ENCODE peak calls at places on chromosomes 16 and 17, in ten cellular contexts. One of them, this sample, is unnamed. For H3K4me1, the result is how much of the 10 kb centered on the place peaks cover.

GRCh38 chr17:30200086-30200485 is 35.4 kb downstream of the SLC6A4 start:
- DNase-seq in cardiac muscle cell: no peak
- DNase-seq in right lobe of liver: no peak
- DNase-seq in left ventricle myocardium inferior: no peak
- DNase-seq in HAP-1: no peak
- DNase-seq in adipocyte: no peak
- DNase-seq in mammary epithelial cell: no peak
- DNase-seq in OCI-LY7: no peak
- DNase-seq in aorta: no peak
- DNase-seq in A549: no peak
- DNase-seq in this sample: no peak

GRCh38 chr16:58418601-58419000 is 26.3 kb downstream of the GINS3 start:
- DNase-seq in cardiac muscle cell: no peak
- DNase-seq in right lobe of liver: no peak
- DNase-seq in left ventricle myocardium inferior: peak
- DNase-seq in HAP-1: no peak
- DNase-seq in adipocyte: peak
- DNase-seq in mammary epithelial cell: peak
- DNase-seq in OCI-LY7: peak
- DNase-seq in aorta: no peak
- DNase-seq in A549: no peak
- DNase-seq in this sample: peak

GRCh38 chr16:25888873-25889272 is 197.1 kb downstream of the HS3ST4 start:
- DNase-seq in cardiac muscle cell: no peak
- DNase-seq in right lobe of liver: no peak
- DNase-seq in left ventricle myocardium inferior: no peak
- DNase-seq in HAP-1: no peak
- DNase-seq in adipocyte: no peak
- DNase-seq in mammary epithelial cell: no peak
- DNase-seq in OCI-LY7: no peak
- DNase-seq in aorta: no peak
- DNase-seq in A549: no peak
- DNase-seq in this sample: no peak

GRCh38 chr16:8493885-8494487 is 96.3 kb downstream of the TMEM114 start:
- DNase-seq in cardiac muscle cell: no peak
- DNase-seq in right lobe of liver: no peak
- DNase-seq in left ventricle myocardium inferior: no peak
- DNase-seq in HAP-1: no peak
- DNase-seq in adipocyte: no peak
- DNase-seq in mammary epithelial cell: no peak
- DNase-seq in OCI-LY7: no peak
- DNase-seq in aorta: no peak
- DNase-seq in A549: peak
- DNase-seq in this sample: no peak

GRCh38 chr16:73711441-73712080 is 585.1 kb upstream of the PSMD7 start:
- DNase-seq in cardiac muscle cell: peak
- DNase-seq in right lobe of liver: no peak
- DNase-seq in left ventricle myocardium inferior: no peak
- DNase-seq in HAP-1: no peak
- DNase-seq in adipocyte: no peak
- DNase-seq in mammary epithelial cell: peak
- DNase-seq in OCI-LY7: no peak
- DNase-seq in aorta: no peak
- DNase-seq in A549: no peak
- DNase-seq in this sample: no peak

GRCh38 chr16:82523786-82524185 is 103.0 kb upstream of the CDH13 start:
- DNase-seq in cardiac muscle cell: no peak
- DNase-seq in right lobe of liver: no peak
- DNase-seq in left ventricle myocardium inferior: no peak
- DNase-seq in HAP-1: no peak
- DNase-seq in adipocyte: no peak
- DNase-seq in mammary epithelial cell: peak
- DNase-seq in OCI-LY7: no peak
- DNase-seq in aorta: no peak
- DNase-seq in A549: no peak
- DNase-seq in this sample: no peak

GRCh38 chr16:67170168-67170947 is at the start of gene NOL3:
- DNase-seq in cardiac muscle cell: peak
- DNase-seq in right lobe of liver: peak
- DNase-seq in left ventricle myocardium inferior: peak
- DNase-seq in HAP-1: peak
- DNase-seq in adipocyte: peak
- DNase-seq in mammary epithelial cell: peak
- DNase-seq in OCI-LY7: no peak
- DNase-seq in aorta: peak
- DNase-seq in A549: peak
- DNase-seq in this sample: peak

GRCh38 chr17:50533720-50534148 is 1.2 kb downstream of the EPN3 start:
- DNase-seq in cardiac muscle cell: peak
- DNase-seq in right lobe of liver: peak
- DNase-seq in left ventricle myocardium inferior: peak
- DNase-seq in HAP-1: no peak
- DNase-seq in adipocyte: peak
- DNase-seq in mammary epithelial cell: no peak
- DNase-seq in OCI-LY7: no peak
- DNase-seq in aorta: no peak
- DNase-seq in A549: no peak
- DNase-seq in this sample: no peak

GRCh38 chr17:39027037-39027436 is 59.8 kb upstream of the FBXO47 start:
- DNase-seq in cardiac muscle cell: peak
- DNase-seq in right lobe of liver: peak
- DNase-seq in left ventricle myocardium inferior: peak
- DNase-seq in HAP-1: peak
- DNase-seq in adipocyte: peak
- DNase-seq in mammary epithelial cell: peak
- DNase-seq in OCI-LY7: no peak
- DNase-seq in aorta: peak
- DNase-seq in A549: no peak
- DNase-seq in this sample: peak

GRCh38 chr16:17743578-17743977 is 272.8 kb upstream of the XYLT1 start:
- DNase-seq in cardiac muscle cell: no peak
- DNase-seq in right lobe of liver: no peak
- DNase-seq in left ventricle myocardium inferior: no peak
- DNase-seq in HAP-1: no peak
- DNase-seq in adipocyte: no peak
- DNase-seq in mammary epithelial cell: no peak
- DNase-seq in OCI-LY7: no peak
- DNase-seq in aorta: no peak
- DNase-seq in A549: no peak
- DNase-seq in this sample: no peak

DNA sequence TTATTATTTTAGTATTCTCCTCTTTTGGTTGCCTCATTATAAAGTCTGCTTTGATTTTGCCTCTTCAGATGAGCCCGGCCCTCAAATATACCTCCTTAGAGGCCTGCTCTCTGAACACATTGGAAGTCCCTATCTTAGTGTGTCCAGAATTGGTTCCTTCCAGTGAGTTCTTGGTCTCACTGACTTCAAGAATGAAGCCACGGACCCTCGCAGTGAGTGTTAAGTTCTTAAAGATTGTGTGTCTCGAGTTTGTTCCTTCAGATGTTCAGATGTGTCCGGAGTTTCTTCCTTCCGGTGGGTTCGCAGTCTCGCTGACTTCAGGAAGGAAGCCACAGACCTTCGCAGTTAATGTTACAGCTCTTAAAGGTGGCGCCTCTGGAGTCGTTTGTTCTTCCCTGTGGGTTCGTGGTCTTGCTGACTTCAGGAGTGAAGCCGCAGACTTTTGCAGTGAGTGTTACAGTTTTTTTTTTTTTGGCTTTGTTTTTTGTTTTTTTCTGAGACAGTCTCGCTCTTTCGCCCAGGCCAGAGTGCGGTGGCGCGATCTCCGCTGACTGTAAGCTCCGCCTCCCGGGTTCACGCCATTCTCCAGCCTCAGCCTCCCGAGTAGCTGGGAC is 45.8 kb upstream of the NOS2 start:
- DNase-seq in cardiac muscle cell: no peak
- DNase-seq in right lobe of liver: no peak
- DNase-seq in left ventricle myocardium inferior: no peak
- DNase-seq in HAP-1: no peak
- DNase-seq in adipocyte: no peak
- DNase-seq in mammary epithelial cell: no peak
- DNase-seq in OCI-LY7: no peak
- DNase-seq in aorta: no peak
- DNase-seq in A549: no peak
- DNase-seq in this sample: no peak
- H3K4me1 ChIP-seq in cardiac muscle cell: under half
- H3K4me1 ChIP-seq in right lobe of liver: under half
- H3K4me1 ChIP-seq in left ventricle myocardium inferior: under half
- H3K4me1 ChIP-seq in HAP-1: under half
- H3K4me1 ChIP-seq in adipocyte: under half
- H3K4me1 ChIP-seq in mammary epithelial cell: under half
- H3K4me1 ChIP-seq in OCI-LY7: under half
- H3K4me1 ChIP-seq in aorta: under half
- H3K4me1 ChIP-seq in A549: under half
- H3K4me1 ChIP-seq in this sample: under half

GRCh38 chr16:9801651-9802050 is 380.6 kb downstream of the GRIN2A start:
- DNase-seq in cardiac muscle cell: no peak
- DNase-seq in right lobe of liver: no peak
- DNase-seq in left ventricle myocardium inferior: no peak
- DNase-seq in HAP-1: no peak
- DNase-seq in adipocyte: no peak
- DNase-seq in mammary epithelial cell: no peak
- DNase-seq in OCI-LY7: no peak
- DNase-seq in aorta: no peak
- DNase-seq in A549: no peak
- DNase-seq in this sample: no peak
- H3K4me1 ChIP-seq in cardiac muscle cell: under half
- H3K4me1 ChIP-seq in right lobe of liver: under half
- H3K4me1 ChIP-seq in left ventricle myocardium inferior: under half
- H3K4me1 ChIP-seq in HAP-1: under half
- H3K4me1 ChIP-seq in adipocyte: under half
- H3K4me1 ChIP-seq in mammary epithelial cell: under half
- H3K4me1 ChIP-seq in OCI-LY7: under half
- H3K4me1 ChIP-seq in aorta: under half
- H3K4me1 ChIP-seq in A549: under half
- H3K4me1 ChIP-seq in this sample: under half

DNA sequence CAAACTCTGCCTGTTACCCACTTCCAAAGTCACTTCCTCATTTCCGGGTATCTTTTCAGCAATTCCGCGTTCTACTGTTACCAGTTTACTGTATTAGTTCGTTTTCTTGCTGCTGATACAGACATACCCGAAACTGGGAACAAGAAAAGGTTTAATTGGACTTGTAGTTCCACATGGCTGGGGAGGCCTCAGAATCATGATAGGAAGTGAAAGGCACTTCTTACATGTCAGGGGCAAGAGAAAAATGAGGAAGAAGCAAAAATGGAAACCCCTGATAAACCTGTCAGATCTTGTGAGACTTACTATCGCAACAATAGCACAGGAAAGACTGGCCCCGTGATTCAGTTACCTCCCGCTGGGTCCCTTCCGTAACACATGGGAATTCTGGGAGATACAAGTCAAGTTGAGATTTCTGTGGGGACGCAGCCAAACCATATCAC is 30.9 kb downstream of the PAFAH1B1 start:
- DNase-seq in cardiac muscle cell: no peak
- DNase-seq in right lobe of liver: no peak
- DNase-seq in left ventricle myocardium inferior: no peak
- DNase-seq in HAP-1: no peak
- DNase-seq in adipocyte: no peak
- DNase-seq in mammary epithelial cell: no peak
- DNase-seq in OCI-LY7: peak
- DNase-seq in aorta: no peak
- DNase-seq in A549: no peak
- DNase-seq in this sample: no peak
- H3K4me1 ChIP-seq in cardiac muscle cell: under half
- H3K4me1 ChIP-seq in right lobe of liver: under half
- H3K4me1 ChIP-seq in left ventricle myocardium inferior: half or more
- H3K4me1 ChIP-seq in HAP-1: under half
- H3K4me1 ChIP-seq in adipocyte: under half
- H3K4me1 ChIP-seq in mammary epithelial cell: under half
- H3K4me1 ChIP-seq in OCI-LY7: under half
- H3K4me1 ChIP-seq in aorta: under half
- H3K4me1 ChIP-seq in A549: under half
- H3K4me1 ChIP-seq in this sample: under half

GRCh38 chr17:57991537-57991936 is 3.5 kb upstream of the VEZF1 start:
- DNase-seq in cardiac muscle cell: no peak
- DNase-seq in right lobe of liver: no peak
- DNase-seq in left ventricle myocardium inferior: no peak
- DNase-seq in HAP-1: no peak
- DNase-seq in adipocyte: no peak
- DNase-seq in mammary epithelial cell: no peak
- DNase-seq in OCI-LY7: no peak
- DNase-seq in aorta: no peak
- DNase-seq in A549: no peak
- DNase-seq in this sample: no peak

GRCh38 chr17:57995076-57995956 is 7.3 kb upstream of the VEZF1 start:
- DNase-seq in cardiac muscle cell: peak
- DNase-seq in right lobe of liver: no peak
- DNase-seq in left ventricle myocardium inferior: peak
- DNase-seq in HAP-1: peak
- DNase-seq in adipocyte: peak
- DNase-seq in mammary epithelial cell: peak
- DNase-seq in OCI-LY7: peak
- DNase-seq in aorta: peak
- DNase-seq in A549: peak
- DNase-seq in this sample: peak

GRCh38 chr17:57993471-57994365 is 5.7 kb upstream of the VEZF1 start:
- DNase-seq in cardiac muscle cell: no peak
- DNase-seq in right lobe of liver: no peak
- DNase-seq in left ventricle myocardium inferior: no peak
- DNase-seq in HAP-1: no peak
- DNase-seq in adipocyte: no peak
- DNase-seq in mammary epithelial cell: no peak
- DNase-seq in OCI-LY7: peak
- DNase-seq in aorta: no peak
- DNase-seq in A549: no peak
- DNase-seq in this sample: no peak

GRCh38 chr17:57997085-57997809 is 9.2 kb upstream of the VEZF1 start:
- DNase-seq in cardiac muscle cell: no peak
- DNase-seq in right lobe of liver: no peak
- DNase-seq in left ventricle myocardium inferior: no peak
- DNase-seq in HAP-1: no peak
- DNase-seq in adipocyte: no peak
- DNase-seq in mammary epithelial cell: no peak
- DNase-seq in OCI-LY7: no peak
- DNase-seq in aorta: no peak
- DNase-seq in A549: no peak
- DNase-seq in this sample: no peak

GRCh38 chr17:57994436-57994835 is 6.4 kb upstream of the VEZF1 start:
- DNase-seq in cardiac muscle cell: no peak
- DNase-seq in right lobe of liver: no peak
- DNase-seq in left ventricle myocardium inferior: no peak
- DNase-seq in HAP-1: no peak
- DNase-seq in adipocyte: no peak
- DNase-seq in mammary epithelial cell: no peak
- DNase-seq in OCI-LY7: no peak
- DNase-seq in aorta: no peak
- DNase-seq in A549: no peak
- DNase-seq in this sample: no peak
- H3K4me1 ChIP-seq in cardiac muscle cell: under half
- H3K4me1 ChIP-seq in right lobe of liver: under half
- H3K4me1 ChIP-seq in left ventricle myocardium inferior: half or more
- H3K4me1 ChIP-seq in HAP-1: under half
- H3K4me1 ChIP-seq in adipocyte: under half
- H3K4me1 ChIP-seq in mammary epithelial cell: under half
- H3K4me1 ChIP-seq in OCI-LY7: under half
- H3K4me1 ChIP-seq in aorta: under half
- H3K4me1 ChIP-seq in A549: half or more
- H3K4me1 ChIP-seq in this sample: half or more

GRCh38 chr16:55037051-55037450 is 106.4 kb downstream of the IRX5 start:
- DNase-seq in cardiac muscle cell: no peak
- DNase-seq in right lobe of liver: no peak
- DNase-seq in left ventricle myocardium inferior: no peak
- DNase-seq in HAP-1: no peak
- DNase-seq in adipocyte: no peak
- DNase-seq in mammary epithelial cell: no peak
- DNase-seq in OCI-LY7: no peak
- DNase-seq in aorta: no peak
- DNase-seq in A549: no peak
- DNase-seq in this sample: no peak
- H3K4me1 ChIP-seq in cardiac muscle cell: under half
- H3K4me1 ChIP-seq in right lobe of liver: under half
- H3K4me1 ChIP-seq in left ventricle myocardium inferior: under half
- H3K4me1 ChIP-seq in HAP-1: under half
- H3K4me1 ChIP-seq in adipocyte: under half
- H3K4me1 ChIP-seq in mammary epithelial cell: under half
- H3K4me1 ChIP-seq in OCI-LY7: under half
- H3K4me1 ChIP-seq in aorta: under half
- H3K4me1 ChIP-seq in A549: under half
- H3K4me1 ChIP-seq in this sample: under half

This sample was measured in gastrocnemius medialis.